ENCODE peak calls at places on chromosome 10, in five cellular contexts. One of them, this sample, is unnamed.
A peak's percentile ranks its signal among the peaks of the same experiment; 100 is the strongest.

GRCh38 chr10:77325233-77325537 is 312.4 kb downstream of the KCNMA1 start:
- DNase-seq in HepG2: no peak
- DNase-seq in K562: no peak
- DNase-seq in A549: no peak
- DNase-seq in NB4: no peak
- DNase-seq in this sample: no peak

GRCh38 chr10:106573106-106573505 is 591.4 kb downstream of the SORCS1 start:
- DNase-seq in HepG2: no peak
- DNase-seq in NB4: no peak
- DNase-seq in K562: no peak
- DNase-seq in A549: no peak
- DNase-seq in this sample: no peak

GRCh38 chr10:110376021-110376773 is 71.5 kb upstream of the SMNDC1 start:
- DNase-seq in A549: no peak
- DNase-seq in K562: peak; percentile 22
- DNase-seq in HepG2: peak; percentile 43
- DNase-seq in NB4: peak; percentile 18
- DNase-seq in this sample: peak; percentile 55

GRCh38 chr10:105358911-105359310 is 717.8 kb downstream of the SORCS3 start:
- DNase-seq in HepG2: no peak
- DNase-seq in NB4: no peak
- DNase-seq in K562: no peak
- DNase-seq in A549: no peak
- DNase-seq in this sample: no peak

GRCh38 chr10:8404721-8405120 is 350.2 kb downstream of the GATA3 start:
- DNase-seq in K562: no peak
- DNase-seq in HepG2: no peak
- DNase-seq in A549: no peak
- DNase-seq in NB4: no peak
- DNase-seq in this sample: no peak

GRCh38 chr10:6300106-6300783 is 97.5 kb downstream of the PFKFB3 start:
- DNase-seq in K562: no peak
- DNase-seq in HepG2: no peak
- DNase-seq in NB4: peak; percentile 74
- DNase-seq in A549: no peak
- DNase-seq in this sample: no peak

GRCh38 chr10:18312385-18313145 is 172.3 kb downstream of the CACNB2 start:
- DNase-seq in NB4: peak; percentile 32
- DNase-seq in HepG2: peak; percentile 49
- DNase-seq in K562: peak; percentile 40
- DNase-seq in A549: peak; percentile 52
- DNase-seq in this sample: no peak

GRCh38 chr10:43401627-43402026 is 7.4 kb downstream of the HNRNPF start:
- DNase-seq in NB4: no peak
- DNase-seq in K562: no peak
- DNase-seq in HepG2: no peak
- DNase-seq in A549: no peak
- DNase-seq in this sample: peak; percentile 10

GRCh38 chr10:86651021-86651471 is 3.3 kb upstream of the OPN4 start:
- DNase-seq in HepG2: no peak
- DNase-seq in A549: no peak
- DNase-seq in NB4: no peak
- DNase-seq in K562: no peak
- DNase-seq in this sample: no peak

GRCh38 chr10:61779950-61780659 is 117.4 kb downstream of the CABCOCO1 start:
- DNase-seq in HepG2: no peak
- DNase-seq in NB4: no peak
- DNase-seq in K562: peak; percentile 93
- DNase-seq in A549: no peak
- DNase-seq in this sample: peak; percentile 90

GRCh38 chr10:97136744-97137143 is 49.0 kb downstream of the SLIT1 start:
- DNase-seq in K562: no peak
- DNase-seq in HepG2: no peak
- DNase-seq in A549: no peak
- DNase-seq in NB4: no peak
- DNase-seq in this sample: no peak

GRCh38 chr10:48406204-48406603 is 99.7 kb downstream of the MAPK8 start:
- DNase-seq in NB4: peak; percentile 12
- DNase-seq in HepG2: no peak
- DNase-seq in A549: peak; percentile 2
- DNase-seq in K562: peak; percentile 85
- DNase-seq in this sample: no peak

GRCh38 chr10:43066481-43066880 is 10.4 kb upstream of the RET start:
- DNase-seq in HepG2: no peak
- DNase-seq in NB4: no peak
- DNase-seq in K562: no peak
- DNase-seq in A549: no peak
- DNase-seq in this sample: no peak

GRCh38 chr10:124558901-124559321 is 97.3 kb downstream of the LHPP start:
- DNase-seq in A549: no peak
- DNase-seq in K562: no peak
- DNase-seq in NB4: no peak
- DNase-seq in HepG2: no peak
- DNase-seq in this sample: no peak

GRCh38 chr10:69636626-69637550 is 6.8 kb downstream of the FAM241B start:
- DNase-seq in A549: peak; percentile 35
- DNase-seq in HepG2: no peak
- DNase-seq in K562: no peak
- DNase-seq in NB4: peak; percentile 32
- DNase-seq in this sample: no peak

DNA sequence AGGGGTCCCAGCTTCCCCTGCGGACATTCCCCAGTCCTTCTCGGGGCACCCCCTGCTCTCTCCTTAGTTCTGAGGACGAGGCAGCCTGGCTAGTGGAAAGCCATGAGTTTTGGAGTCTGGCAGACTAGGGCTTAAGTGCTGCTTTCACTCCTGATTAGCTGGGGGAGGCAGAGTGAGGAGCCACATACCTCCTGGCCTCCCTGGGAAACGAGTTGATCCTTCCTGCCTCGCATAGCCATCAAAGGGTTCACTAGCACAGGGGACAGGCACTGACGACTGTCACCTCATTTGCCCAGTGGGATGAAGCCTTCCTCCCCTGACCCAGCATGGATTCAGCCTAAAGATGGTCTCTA is 402.5 kb downstream of the RPS24 start:
- DNase-seq in A549: no peak
- DNase-seq in HepG2: no peak
- DNase-seq in NB4: no peak
- DNase-seq in K562: no peak
- DNase-seq in this sample: no peak
- TF ChIP-seq MYC in A549: no peak
- TF ChIP-seq MYC in HepG2: no peak
- TF ChIP-seq MYC in NB4: no peak
- TF ChIP-seq MYC in K562: no peak
- TF ChIP-seq MYC in this sample: no peak

GRCh38 chr10:19767876-19768275 is 48.4 kb upstream of the PLXDC2 start:
- DNase-seq in NB4: no peak
- DNase-seq in K562: no peak
- DNase-seq in HepG2: no peak
- DNase-seq in A549: no peak
- DNase-seq in this sample: no peak
- TF ChIP-seq MAX in NB4: no peak
- TF ChIP-seq MAX in K562: no peak
- TF ChIP-seq MAX in HepG2: no peak
- TF ChIP-seq MAX in A549: no peak
- TF ChIP-seq MAX in this sample: no peak

GRCh38 chr10:11846542-11846941 is 23.4 kb downstream of the PROSER2 start:
- DNase-seq in HepG2: no peak
- DNase-seq in A549: no peak
- DNase-seq in K562: no peak
- DNase-seq in NB4: no peak
- DNase-seq in this sample: no peak
- TF ChIP-seq MYC in HepG2: no peak
- TF ChIP-seq MYC in A549: no peak
- TF ChIP-seq MYC in K562: no peak
- TF ChIP-seq MYC in NB4: no peak
- TF ChIP-seq MYC in this sample: no peak

GRCh38 chr10:103570844-103571655 is 77.5 kb downstream of the NEURL1 start:
- DNase-seq in HepG2: no peak
- DNase-seq in A549: no peak
- DNase-seq in K562: no peak
- DNase-seq in NB4: no peak
- DNase-seq in this sample: no peak
- TF ChIP-seq MAX in HepG2: no peak
- TF ChIP-seq MAX in A549: no peak
- TF ChIP-seq MAX in K562: no peak
- TF ChIP-seq MAX in NB4: no peak
- TF ChIP-seq MAX in this sample: no peak

This sample was measured in endothelial cell of umbilical vein.